ENCODE peak calls at places on chromosomes 6 and 20, in four cellular contexts. V, J, D and X are unnamed samples.

GRCh38 chr6:130683761-130684517 is 143.3 kb upstream of the SMLR1 start:
- DNase-seq in V (no peak), J (no peak), D (no peak), X (no peak)

GRCh38 chr20:50331469-50332251 is 141.0 kb downstream of the CEBPB start:
- DNase-seq in D (no peak), J (no peak), V (peak), X (peak)

GRCh38 chr6:22699046-22699639 is 129.8 kb downstream of the HDGFL1 start:
- DNase-seq in D (no peak), J (no peak), V (no peak), X (no peak)

GRCh38 chr20:8913452-8913851 is 155.4 kb upstream of the PLCB4 start:
- DNase-seq in J (no peak), D (no peak), V (no peak), X (no peak)

GRCh38 chr6:63440057-63440456 is 120.3 kb upstream of the LGSN start:
- DNase-seq in V (no peak), D (no peak), J (no peak), X (no peak)

GRCh38 chr20:50273601-50274491 is 83.2 kb downstream of the CEBPB start:
- DNase-seq in V (no peak), D (no peak), J (no peak), X (no peak)

GRCh38 chr6:75437451-75438185 is 56.0 kb downstream of the FILIP1 start:
- DNase-seq in J (peak), D (no peak), V (no peak), X (no peak)

GRCh38 chr6:87700351-87700728 is 1.7 kb downstream of the AKIRIN2 start:
- DNase-seq in V (no peak), J (no peak), D (no peak), X (no peak)

GRCh38 chr6:149331043-149331807 is 13.7 kb downstream of the TAB2 start:
- DNase-seq in D (no peak), J (no peak), V (no peak), X (no peak)

GRCh38 chr6:136501514-136501913 is 48.7 kb downstream of the MAP7 start:
- DNase-seq in D (no peak), V (no peak), J (no peak), X (no peak)

DNA sequence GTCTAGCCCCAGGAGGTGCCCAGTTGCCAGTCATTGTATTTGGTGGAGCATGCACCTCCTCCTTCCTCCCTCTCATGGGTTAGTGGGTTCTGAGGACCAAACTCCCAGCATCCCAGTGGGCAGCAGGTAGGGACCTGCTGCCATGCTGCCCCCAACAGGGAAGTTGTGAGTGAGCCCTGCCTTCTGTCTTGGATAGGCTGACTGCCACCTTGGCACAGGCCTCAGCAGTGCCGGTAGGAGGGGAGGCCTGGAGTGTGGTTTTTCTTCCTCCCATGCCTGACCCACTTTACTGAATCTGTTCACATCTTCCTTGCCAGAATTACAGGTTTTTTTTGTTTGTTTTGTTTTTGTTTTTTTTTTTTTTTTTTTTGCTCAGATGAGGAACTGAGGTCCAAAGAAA is 24.5 kb downstream of the PLCG1 start:
- DNase-seq in J (no peak), V (no peak), D (no peak), X (no peak)
- TF ChIP-seq CTCF in J (no peak), V (no peak), D (no peak), X (no peak)

GRCh38 chr6:617485-618100 is 39.3 kb downstream of the HUS1B start:
- DNase-seq in J (no peak), D (peak), V (no peak), X (no peak)
- TF ChIP-seq CTCF in J (peak), D (peak), V (no peak), X (peak)

GRCh38 chr6:8481727-8482126 is 46.4 kb upstream of the SLC35B3 start:
- DNase-seq in J (no peak), D (no peak), V (no peak), X (no peak)
- TF ChIP-seq CTCF in J (peak), D (no peak), V (no peak), X (peak)

DNA sequence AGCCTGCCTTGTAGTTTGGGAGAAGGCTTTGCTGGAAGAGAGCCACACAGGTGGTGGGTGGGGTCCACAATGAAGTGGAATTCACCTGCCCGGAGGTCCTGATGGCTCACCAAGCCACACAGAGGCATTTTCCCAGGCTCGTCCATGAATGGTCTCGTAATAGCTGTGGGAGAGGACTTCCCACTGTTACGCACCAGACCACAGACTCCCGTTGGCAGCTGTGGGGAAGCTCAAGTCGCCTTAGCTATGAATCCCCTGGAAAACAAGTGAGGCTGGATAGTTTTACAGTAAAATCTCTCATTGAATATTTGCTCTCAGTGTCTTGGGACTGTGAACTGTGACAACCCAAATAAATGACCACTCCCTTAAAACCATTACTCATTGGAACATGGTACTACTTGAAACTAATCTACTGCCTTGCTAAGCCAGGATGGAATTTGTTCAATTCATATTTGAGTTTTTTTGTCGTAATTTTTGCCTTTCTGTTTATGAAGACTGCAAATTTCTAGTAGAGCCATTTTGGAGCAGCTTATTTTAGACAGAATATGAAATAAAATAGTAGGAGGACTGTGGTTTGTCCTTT is 79.4 kb downstream of the JAG1 start:
- DNase-seq in D (no peak), V (no peak), J (peak), X (no peak)
- TF ChIP-seq CTCF in D (no peak), V (no peak), J (no peak), X (no peak)

DNA sequence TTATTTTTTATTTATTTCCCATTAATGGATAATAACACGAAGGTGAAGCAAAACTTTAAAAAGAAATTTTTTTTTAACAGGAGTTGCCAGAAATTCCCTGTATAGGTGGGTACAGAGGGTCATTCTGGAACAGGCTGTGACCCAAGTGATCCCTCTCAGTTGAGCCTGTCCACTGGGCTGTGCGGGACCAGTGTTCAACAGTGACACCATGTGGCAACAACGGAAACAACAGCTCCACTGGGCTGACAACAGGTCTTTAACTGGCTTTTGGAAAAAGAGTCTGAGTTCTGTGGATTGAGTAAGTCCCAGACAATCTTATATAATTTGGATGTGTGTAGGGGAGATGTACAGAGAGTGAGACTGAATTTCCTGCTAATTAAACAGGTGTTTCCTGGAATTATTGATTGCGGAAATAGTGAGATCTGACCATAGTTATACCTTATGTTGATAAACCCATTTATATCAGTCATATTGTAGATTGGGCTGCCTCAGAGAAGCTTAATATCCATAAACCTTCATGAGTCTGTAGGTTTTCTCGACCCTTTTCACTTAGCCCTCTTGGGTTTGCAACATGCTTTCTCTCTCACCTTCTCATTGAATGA is 17.6 kb downstream of the KIAA1755 start:
- DNase-seq in V (no peak), J (no peak), D (no peak), X (peak)
- TF ChIP-seq CTCF in V (peak), J (peak), D (peak), X (peak)

GRCh38 chr6:53148684-53149083 is at the start of gene GCM1:
- DNase-seq in D (no peak), V (no peak), J (no peak), X (no peak)
- TF ChIP-seq CTCF in D (no peak), V (no peak), J (no peak), X (no peak)

DNA sequence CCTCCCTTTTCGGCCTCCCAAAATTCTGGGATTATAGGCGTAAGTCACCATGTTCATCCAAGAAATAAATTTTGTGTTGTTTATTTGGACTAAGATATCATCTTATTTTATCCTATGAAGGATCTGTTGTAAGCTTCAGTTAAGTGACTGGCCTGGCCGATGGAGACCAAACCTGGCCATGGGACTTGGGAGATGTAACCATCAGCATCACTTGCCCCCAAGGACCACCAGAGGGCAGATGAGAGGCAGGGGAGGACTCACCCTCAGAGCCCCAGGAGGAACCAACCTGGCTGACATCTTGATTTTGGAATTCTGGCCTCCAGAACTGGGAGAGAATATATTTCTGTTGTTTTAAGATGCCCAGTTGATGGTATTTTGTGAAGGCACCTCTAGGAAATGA is 266.7 kb downstream of the CDH26 start:
- DNase-seq in D (no peak), J (no peak), V (no peak), X (no peak)
- TF ChIP-seq CTCF in D (no peak), J (peak), V (no peak), X (peak)